ENCODE peak calls at places on chromosomes 6 and 20, in nine cellular contexts. B, O, M, T, Z, V, X, N and Y are unnamed samples.

GRCh38 chr6:157790548-157791160 is 32.4 kb upstream of the SNX9 start:
- DNase-seq in B (no peak), O (no peak), M (no peak), T (no peak), Z (no peak), V (no peak), X (peak; percentile 33), N (no peak), Y (peak; percentile 36)

GRCh38 chr20:9374480-9374879 is 139.9 kb upstream of the LAMP5 start:
- DNase-seq in B (no peak), O (no peak), M (no peak), T (no peak), Z (no peak), V (peak; percentile 58), X (peak; percentile 60), N (no peak), Y (peak; percentile 32)

GRCh38 chr20:64229537-64230061 is 25.9 kb upstream of the PCMTD2 start:
- DNase-seq in B (no peak), O (no peak), M (no peak), T (no peak), Z (no peak), V (no peak), X (no peak), N (no peak), Y (no peak)

GRCh38 chr20:44342240-44342639 is 5.4 kb downstream of the R3HDML start:
- DNase-seq in B (no peak), O (no peak), M (no peak), T (peak; percentile 1), Z (no peak), V (peak; percentile 8), X (peak; percentile 11), N (no peak), Y (no peak)

GRCh38 chr6:35804996-35805736 is at the start of gene LHFPL5:
- DNase-seq in B (peak; percentile 87), O (peak; percentile 61), M (no peak), T (peak; percentile 55), Z (no peak), V (no peak), X (peak; percentile 11), N (no peak), Y (peak; percentile 23)

GRCh38 chr20:1033751-1034419 is 31.8 kb upstream of the RSPO4 start:
- DNase-seq in B (no peak), O (peak; percentile 87), M (no peak), T (no peak), Z (no peak), V (no peak), X (no peak), N (no peak), Y (no peak)

GRCh38 chr6:145903356-145904102 is 60.6 kb downstream of the SHPRH start:
- DNase-seq in B (no peak), O (no peak), M (no peak), T (no peak), Z (no peak), V (peak; percentile 83), X (peak; percentile 34), N (no peak), Y (no peak)

GRCh38 chr6:69594405-69594804 is 202.4 kb downstream of the LMBRD1 start:
- DNase-seq in B (no peak), O (no peak), M (no peak), T (no peak), Z (no peak), V (no peak), X (no peak), N (no peak), Y (no peak)

GRCh38 chr6:10610289-10610688 is 84.1 kb downstream of the C6orf52 start:
- DNase-seq in B (no peak), O (no peak), M (no peak), T (no peak), Z (no peak), V (peak; percentile 68), X (peak; percentile 39), N (no peak), Y (no peak)

GRCh38 chr20:36686504-36686903 is 40.5 kb upstream of the SLA2 start:
- DNase-seq in B (no peak), O (no peak), M (no peak), T (no peak), Z (no peak), V (no peak), X (no peak), N (no peak), Y (no peak)

GRCh38 chr20:33676652-33677645 is 2.7 kb upstream of the NECAB3 start:
- DNase-seq in B (no peak), O (no peak), M (no peak), T (peak; percentile 20), Z (no peak), V (no peak), X (no peak), N (no peak), Y (no peak)

GRCh38 chr6:105359419-105360366 is 43.2 kb downstream of the PREP start:
- DNase-seq in B (peak; percentile 43), O (no peak), M (no peak), T (no peak), Z (no peak), V (peak; percentile 96), X (peak; percentile 96), N (no peak), Y (peak; percentile 88)

GRCh38 chr20:9025643-9026042 is 43.2 kb upstream of the PLCB4 start:
- DNase-seq in B (no peak), O (no peak), M (no peak), T (no peak), Z (no peak), V (peak; percentile 88), X (peak; percentile 80), N (no peak), Y (peak; percentile 75)

GRCh38 chr20:24745617-24746350 is 203.3 kb upstream of the CST7 start:
- DNase-seq in B (no peak), O (no peak), M (no peak), T (no peak), Z (no peak), V (no peak), X (no peak), N (no peak), Y (no peak)

GRCh38 chr6:139679516-139680179 is 305.2 kb upstream of the CITED2 start:
- DNase-seq in B (no peak), O (peak; percentile 58), M (no peak), T (no peak), Z (peak; percentile 18), V (peak; percentile 45), X (no peak), N (no peak), Y (peak; percentile 47)

GRCh38 chr6:23175391-23175790 is 606.0 kb downstream of the HDGFL1 start:
- DNase-seq in B (no peak), O (no peak), M (no peak), T (no peak), Z (no peak), V (no peak), X (peak; percentile 57), N (no peak), Y (no peak)

GRCh38 chr20:6121504-6121903 is 1.3 kb downstream of the FERMT1 start:
- DNase-seq in B (no peak), O (peak; percentile 17), M (no peak), T (no peak), Z (no peak), V (no peak), X (no peak), N (no peak), Y (no peak)
- H3K4me3 ChIP-seq in B (peak overlapping the region; percentile 24), O (peak overlapping the region; percentile 81), M (no peak overlapping the region), T (no peak overlapping the region), Z (no peak overlapping the region), V (no peak overlapping the region), X (no peak overlapping the region), N (no peak overlapping the region), Y (no peak overlapping the region)

GRCh38 chr20:22302039-22302438 is 282.3 kb downstream of the FOXA2 start:
- DNase-seq in B (no peak), O (no peak), M (no peak), T (no peak), Z (no peak), V (no peak), X (no peak), N (no peak), Y (no peak)

GRCh38 chr20:22305391-22305790 is 279.0 kb downstream of the FOXA2 start:
- DNase-seq in B (no peak), O (no peak), M (no peak), T (no peak), Z (no peak), V (no peak), X (no peak), N (no peak), Y (no peak)

GRCh38 chr20:22308934-22309333 is 275.4 kb downstream of the FOXA2 start:
- DNase-seq in B (no peak), O (no peak), M (no peak), T (no peak), Z (no peak), V (no peak), X (no peak), N (no peak), Y (no peak)

DNA sequence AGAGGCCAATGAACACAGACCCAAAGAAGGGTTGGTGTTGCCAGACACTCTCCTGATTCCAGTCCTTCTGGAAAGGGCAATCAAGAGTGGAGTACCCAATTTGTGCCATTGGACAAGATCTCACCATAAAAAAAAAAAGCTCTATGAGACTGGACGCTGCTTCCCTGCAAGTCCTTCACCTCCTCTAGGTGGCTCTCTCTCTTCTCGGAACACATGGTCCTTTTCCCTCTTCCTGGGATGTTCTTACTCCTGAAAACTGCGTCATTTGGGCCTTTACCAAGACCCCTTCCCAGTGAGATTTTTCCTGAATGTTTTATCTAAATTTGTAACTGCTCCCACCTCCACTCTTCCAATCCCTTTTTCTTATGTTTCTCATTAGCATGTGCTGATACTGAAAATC is 280.8 kb downstream of the FOXA2 start:
- DNase-seq in B (peak; percentile 4), O (peak; percentile 2), M (no peak), T (no peak), Z (no peak), V (no peak), X (no peak), N (no peak), Y (no peak)
- TF ChIP-seq CTCF in B (no peak), O (peak; percentile 59), M (no peak), T (peak; percentile 25), Z (peak; percentile 69), V (no peak), X (no peak), N (no peak), Y (peak; percentile 16)

DNA sequence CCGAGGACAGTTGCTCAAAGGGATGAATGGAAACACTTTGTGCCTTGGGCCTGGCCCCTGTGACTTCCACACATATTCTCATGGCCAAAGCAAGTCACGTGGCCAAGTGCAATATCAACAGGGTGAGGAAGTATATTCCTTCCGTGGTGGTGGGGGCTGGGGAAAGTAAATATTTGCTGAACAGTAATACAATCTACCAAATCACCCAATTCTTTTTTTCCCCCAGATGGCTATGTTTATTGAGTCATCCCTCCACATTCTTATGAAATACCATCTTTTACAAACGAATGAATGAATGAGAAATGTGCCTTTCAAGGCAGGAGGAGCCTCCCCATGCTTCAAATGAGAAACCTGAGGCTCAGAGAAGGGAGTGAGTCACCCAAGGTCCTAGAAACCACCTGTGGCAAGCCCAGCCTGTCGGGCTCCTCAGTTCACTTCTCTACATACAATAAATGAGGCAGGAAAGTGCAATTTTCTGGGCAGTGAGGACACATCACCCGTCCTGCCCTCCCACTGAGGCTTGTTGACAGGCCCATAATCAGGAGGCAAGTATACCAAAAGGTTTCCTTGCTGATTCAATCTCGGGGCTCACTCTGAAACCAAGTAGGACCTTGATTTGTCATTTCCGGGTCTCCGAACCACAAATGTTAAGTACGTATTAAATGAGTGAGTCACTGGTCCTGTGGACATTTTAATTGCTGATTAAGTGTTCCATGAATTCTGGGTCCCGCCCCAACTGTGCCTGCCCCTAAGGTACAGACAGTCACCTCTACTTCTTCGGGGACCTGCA is 25.3 kb upstream of the TOP1 start:
- DNase-seq in B (no peak), O (peak; percentile 87), M (peak; percentile 84), T (peak; percentile 57), Z (peak; percentile 98), V (peak; percentile 99), X (peak; percentile 99), N (peak; percentile 62), Y (peak; percentile 99)
- H3K4me3 ChIP-seq in B (no peak overlapping the region), O (no peak overlapping the region), M (no peak overlapping the region), T (no peak overlapping the region), Z (no peak overlapping the region), V (peak overlapping the region; percentile 33), X (peak overlapping the region; percentile 58), N (no peak overlapping the region), Y (peak overlapping the region; percentile 23)

GRCh38 chr20:45880988-45881788 is at the start of gene ZSWIM1:
- DNase-seq in B (peak; percentile 98), O (peak; percentile 99), M (peak; percentile 100), T (peak; percentile 98), Z (peak; percentile 98), V (peak; percentile 99), X (peak; percentile 98), N (peak; percentile 100), Y (peak; percentile 99)
- TF ChIP-seq CTCF in B (no peak), O (no peak), M (no peak), T (no peak), Z (no peak), V (no peak), X (no peak), N (no peak), Y (no peak)